ENCODE peak calls at places on chromosomes 12 and 14, in five cellular contexts. Y, B, M, D and U are unnamed samples.

GRCh38 chr12:32501835-32502333 is 102.5 kb downstream of the FGD4 start:
- DNase-seq in Y (peak), B (peak), M (peak), D (peak), U (peak)

GRCh38 chr12:94697631-94698030 is 47.3 kb upstream of the TMCC3 start:
- DNase-seq in Y (no peak), B (no peak), M (no peak), D (no peak), U (no peak)

GRCh38 chr14:24398298-24398942 is 383 bp upstream of the NYNRIN start:
- DNase-seq in Y (no peak), B (peak), M (peak), D (no peak), U (no peak)

GRCh38 chr12:25200703-25201102 is 5.7 kb downstream of the ETFRF1 start:
- DNase-seq in Y (peak), B (no peak), M (no peak), D (no peak), U (peak)

GRCh38 chr14:58077621-58078020 is 74.4 kb downstream of the ARMH4 start:
- DNase-seq in Y (peak), B (no peak), M (no peak), D (no peak), U (no peak)

GRCh38 chr12:77130193-77130592 is 64.8 kb upstream of the E2F7 start:
- DNase-seq in Y (no peak), B (no peak), M (no peak), D (no peak), U (no peak)

GRCh38 chr14:31024042-31024480 is 1.4 kb upstream of the AP4S1 start:
- DNase-seq in Y (no peak), B (no peak), M (no peak), D (no peak), U (no peak)

GRCh38 chr12:10717410-10717809 is 5.7 kb downstream of the YBX3 start:
- DNase-seq in Y (peak), B (no peak), M (no peak), D (no peak), U (peak)

GRCh38 chr14:37232907-37233481 is 35.3 kb downstream of the MIPOL1 start:
- DNase-seq in Y (peak), B (no peak), M (peak), D (no peak), U (peak)

GRCh38 chr14:60174352-60175254 is 9.4 kb upstream of the DHRS7 start:
- DNase-seq in Y (no peak), B (no peak), M (no peak), D (no peak), U (no peak)

GRCh38 chr14:23357261-23357660 is 4.6 kb upstream of the SLC22A17 start:
- DNase-seq in Y (no peak), B (no peak), M (no peak), D (no peak), U (no peak)

GRCh38 chr14:100383727-100384158 is 60.6 kb downstream of the SLC25A47 start:
- DNase-seq in Y (peak), B (peak), M (peak), D (no peak), U (peak)

GRCh38 chr12:130677957-130678558 is 38.0 kb downstream of the RIMBP2 start:
- DNase-seq in Y (no peak), B (no peak), M (no peak), D (no peak), U (no peak)

GRCh38 chr14:60561845-60562746 is 53.1 kb downstream of the SIX6 start:
- DNase-seq in Y (peak), B (peak), M (peak), D (peak), U (peak)

GRCh38 chr12:26845057-26845666 is 12.2 kb upstream of the ITPR2 start:
- DNase-seq in Y (peak), B (peak), M (peak), D (no peak), U (peak)

GRCh38 chr12:61870658-61871559 is 389.3 kb upstream of the USP15 start:
- DNase-seq in Y (no peak), B (no peak), M (no peak), D (no peak), U (peak)

GRCh38 chr14:88380405-88380804 is 5.1 kb upstream of the SPATA7 start:
- DNase-seq in Y (peak), B (no peak), M (no peak), D (no peak), U (no peak)

GRCh38 chr12:112439769-112440168 is 21.0 kb downstream of the PTPN11 start:
- DNase-seq in Y (no peak), B (no peak), M (no peak), D (no peak), U (no peak)

GRCh38 chr14:54839681-54840080 is 62.9 kb downstream of the GCH1 start:
- DNase-seq in Y (no peak), B (no peak), M (no peak), D (no peak), U (no peak)

GRCh38 chr14:27222671-27223070 is 624.8 kb upstream of the NOVA1 start:
- DNase-seq in Y (no peak), B (no peak), M (no peak), D (no peak), U (no peak)

GRCh38 chr14:89644641-89645040 is 227.6 kb upstream of the FOXN3 start:
- DNase-seq in Y (no peak), B (no peak), M (no peak), D (no peak), U (no peak)

GRCh38 chr12:13437541-13437940 is 241.0 kb downstream of the EMP1 start:
- DNase-seq in Y (no peak), B (no peak), M (no peak), D (no peak), U (no peak)

GRCh38 chr12:124681779-124682391 is 114.5 kb upstream of the NCOR2 start:
- DNase-seq in Y (peak), B (no peak), M (no peak), D (no peak), U (peak)

GRCh38 chr12:87922721-87923120 is 106.5 kb downstream of the C12orf50 start:
- DNase-seq in Y (peak), B (no peak), M (no peak), D (no peak), U (no peak)

GRCh38 chr14:59331217-59331616 is 134.0 kb downstream of the GPR135 start:
- DNase-seq in Y (no peak), B (peak), M (peak), D (peak), U (no peak)

GRCh38 chr12:66941150-66941549 is 262.3 kb upstream of the GRIP1 start:
- DNase-seq in Y (no peak), B (no peak), M (no peak), D (no peak), U (no peak)

GRCh38 chr12:77837876-77838291 is 7.2 kb downstream of the NAV3 start:
- DNase-seq in Y (no peak), B (no peak), M (no peak), D (no peak), U (no peak)

GRCh38 chr12:15485466-15485865 is 163.2 kb downstream of the PTPRO start:
- DNase-seq in Y (no peak), B (no peak), M (no peak), D (no peak), U (no peak)

DNA sequence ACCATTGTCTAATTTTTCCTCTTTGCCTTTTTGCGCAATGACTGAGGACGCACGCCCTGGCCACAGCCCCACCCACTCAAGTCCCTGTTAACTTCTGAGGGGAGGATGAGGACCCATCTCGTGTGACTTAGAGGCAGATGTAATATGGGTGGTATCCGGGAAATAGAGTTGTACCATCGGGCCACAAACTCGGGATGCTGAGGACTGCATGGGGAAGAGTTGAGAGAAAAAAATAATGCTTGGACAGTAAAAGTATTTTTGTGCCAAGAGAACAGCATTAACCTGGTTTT is 263 bp downstream of the RAD9B start:
- DNase-seq in Y (no peak), B (no peak), M (no peak), D (no peak), U (no peak)
- H2AFZ ChIP-seq in Y (peak), B (no peak), M (peak), D (peak), U (peak)

GRCh38 chr12:123367511-123367910 is 2.9 kb upstream of the SBNO1 start:
- DNase-seq in Y (no peak), B (no peak), M (no peak), D (no peak), U (no peak)

GRCh38 chr12:123364532-123365140 is at the start of gene SBNO1:
- DNase-seq in Y (peak), B (peak), M (peak), D (peak), U (peak)

GRCh38 chr12:123363743-123364531 is 710 bp downstream of the SBNO1 start:
- DNase-seq in Y (no peak), B (peak), M (peak), D (no peak), U (no peak)

GRCh38 chr12:123363385-123363742 is 1.3 kb downstream of the SBNO1 start:
- DNase-seq in Y (peak), B (no peak), M (no peak), D (no peak), U (peak)

GRCh38 chr12:123365141-123365917 is 682 bp upstream of the SBNO1 start:
- DNase-seq in Y (peak), B (peak), M (peak), D (peak), U (peak)
- H2BK15ac ChIP-seq in Y (peak), B (no peak), M (peak), D (peak), U (no peak)

DNA sequence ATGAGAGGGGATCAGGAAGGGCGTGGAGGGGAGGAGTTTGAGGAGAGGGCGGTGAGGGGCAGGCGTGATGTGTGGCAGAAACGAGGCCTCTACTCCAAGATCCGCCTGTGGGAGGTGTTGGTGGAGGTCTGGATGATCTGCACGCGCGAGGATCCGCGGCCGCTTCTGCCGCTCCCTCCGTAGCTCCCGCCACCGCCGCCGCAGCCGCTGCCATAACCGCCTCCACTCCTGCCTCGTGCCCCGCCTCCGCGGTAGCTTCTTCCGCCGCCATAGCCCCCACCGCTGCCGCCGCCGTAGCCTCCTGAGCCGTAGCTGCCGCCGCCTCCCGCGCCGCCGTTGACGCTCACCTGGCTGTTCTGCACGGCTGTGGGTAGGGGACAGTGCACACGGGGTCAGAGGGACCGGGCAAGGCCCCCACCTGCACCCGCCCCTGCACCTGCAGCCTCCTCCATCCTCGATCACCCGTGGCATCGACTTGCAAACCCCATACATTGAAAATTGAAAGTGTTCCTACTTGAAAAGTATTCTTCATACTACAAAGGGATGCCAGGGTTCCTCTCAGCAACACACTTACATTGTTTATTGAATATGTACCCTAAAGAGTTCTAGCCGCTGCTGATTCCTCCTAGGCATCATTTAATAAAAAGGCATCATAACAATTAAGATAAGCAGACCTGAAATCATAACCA is 11.0 kb upstream of the KRT1 start:
- DNase-seq in Y (no peak), B (peak), M (no peak), D (no peak), U (no peak)
- H4K91ac ChIP-seq in Y (no peak), B (no peak), M (no peak), D (peak), U (no peak)

GRCh38 chr12:52232233-52232915 is 669 bp upstream of the KRT7 start:
- DNase-seq in Y (no peak), B (no peak), M (no peak), D (no peak), U (no peak)
- H2AFZ ChIP-seq in Y (peak), B (no peak), M (no peak), D (peak), U (no peak)

GRCh38 chr12:22728989-22729388 is 104.0 kb downstream of the ETNK1 start:
- DNase-seq in Y (no peak), B (no peak), M (no peak), D (no peak), U (no peak)
- H2BK15ac ChIP-seq in Y (no peak), B (no peak), M (no peak), D (no peak), U (no peak)

DNA sequence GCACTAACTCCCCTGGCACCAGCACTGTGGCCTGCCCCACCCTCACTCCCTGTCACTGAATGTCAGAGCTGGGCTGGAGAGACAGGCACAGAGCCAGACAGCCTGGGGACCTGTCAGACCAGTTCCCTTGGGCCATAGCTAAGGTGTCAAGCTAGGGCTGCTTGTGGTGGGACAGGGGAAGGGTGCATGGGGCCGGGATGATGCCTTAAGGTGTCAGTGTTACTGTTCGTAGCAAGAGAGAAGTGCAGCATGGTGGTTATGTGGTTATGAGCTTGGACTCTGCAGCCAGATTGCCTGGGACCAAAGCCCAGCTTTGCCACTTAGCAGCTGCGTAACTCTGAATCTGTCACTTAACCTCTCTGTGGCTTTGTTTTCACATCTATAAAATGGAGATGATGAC is 3.8 kb downstream of the RAPGEF3 start:
- DNase-seq in Y (no peak), B (no peak), M (no peak), D (no peak), U (no peak)
- H4K91ac ChIP-seq in Y (no peak), B (no peak), M (no peak), D (no peak), U (peak)

GRCh38 chr12:116672010-116672409 is 65.9 kb downstream of the SPRING1 start:
- DNase-seq in Y (no peak), B (no peak), M (no peak), D (no peak), U (no peak)

GRCh38 chr12:116674643-116675183 is 63.2 kb downstream of the SPRING1 start:
- DNase-seq in Y (peak), B (no peak), M (no peak), D (no peak), U (no peak)

GRCh38 chr12:116673713-116674112 is 64.2 kb downstream of the SPRING1 start:
- DNase-seq in Y (no peak), B (peak), M (no peak), D (no peak), U (no peak)

GRCh38 chr12:116670859-116671258 is 67.0 kb downstream of the SPRING1 start:
- DNase-seq in Y (no peak), B (no peak), M (no peak), D (no peak), U (no peak)

DNA sequence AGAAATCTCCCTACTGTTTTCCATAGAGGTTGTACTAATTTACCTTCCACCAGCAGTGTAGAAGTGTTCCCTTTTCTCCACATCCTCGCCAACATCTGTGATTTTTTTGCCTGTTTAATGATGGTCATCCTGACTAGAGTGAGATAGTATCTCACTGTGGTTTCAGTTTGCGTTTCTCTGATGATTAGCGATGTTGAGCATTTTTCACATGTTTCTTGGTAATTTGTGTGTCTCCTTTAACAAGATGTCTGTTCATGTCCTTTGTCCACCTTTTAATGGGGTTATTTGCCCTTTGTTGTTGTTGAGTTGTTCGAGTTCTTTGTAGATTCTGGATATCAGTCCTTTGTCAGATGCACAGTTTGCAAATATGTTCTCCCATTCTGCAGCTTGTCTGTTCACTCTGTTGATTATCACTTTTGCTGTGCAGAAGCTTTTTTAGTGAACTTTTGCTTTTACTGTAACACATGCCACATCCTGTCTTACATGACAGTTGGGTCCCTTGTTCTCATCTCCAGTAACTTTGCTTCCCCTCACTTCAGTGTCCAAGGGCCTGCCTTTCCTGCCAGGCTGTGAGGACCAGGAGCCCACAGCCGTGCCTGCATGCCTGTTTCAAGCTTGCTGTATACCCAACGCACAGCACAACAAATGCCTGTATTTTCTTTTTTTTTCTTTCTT is 64.9 kb downstream of the SPRING1 start:
- DNase-seq in Y (no peak), B (no peak), M (no peak), D (no peak), U (no peak)
- H2AFZ ChIP-seq in Y (no peak), B (no peak), M (no peak), D (no peak), U (no peak)

GRCh38 chr12:122161682-122162081 is 12.3 kb downstream of the IL31 start:
- DNase-seq in Y (no peak), B (no peak), M (no peak), D (no peak), U (no peak)
- H2BK15ac ChIP-seq in Y (no peak), B (no peak), M (no peak), D (no peak), U (no peak)

DNA sequence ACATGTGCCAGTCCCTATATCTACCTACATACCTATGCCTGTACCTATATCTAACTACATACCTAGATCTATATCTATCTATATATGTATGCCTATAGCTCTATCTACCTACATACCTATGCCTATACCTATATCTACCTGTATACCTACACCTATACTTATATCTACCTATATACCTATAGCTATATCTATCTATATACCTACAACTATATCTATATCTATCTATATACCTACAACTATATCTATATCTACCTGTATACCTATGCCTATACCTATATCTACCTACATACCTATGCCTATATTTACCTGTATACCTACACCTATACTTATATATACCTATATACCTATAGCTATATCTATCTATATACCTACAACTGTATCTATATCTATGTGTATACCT is 56.6 kb downstream of the TBX3 start:
- DNase-seq in Y (no peak), B (no peak), M (no peak), D (no peak), U (no peak)
- H4K91ac ChIP-seq in Y (no peak), B (no peak), M (no peak), D (no peak), U (no peak)

GRCh38 chr12:106455100-106455499 is 97.6 kb downstream of the POLR3B start:
- DNase-seq in Y (no peak), B (no peak), M (no peak), D (no peak), U (no peak)
- H2AFZ ChIP-seq in Y (no peak), B (no peak), M (peak), D (no peak), U (no peak)